ENCODE peak calls at places on chromosomes 11 and 22, in nine cellular contexts. One of them, this sample, is unnamed. For H3K4me1 and H3K9me3, the result is how much of the 10 kb centered on the place peaks cover.

GRCh38 chr11:64447717-64448598 is 89.0 kb downstream of the RPS6KA4 start:
- DNase-seq in right lobe of liver: peak
- DNase-seq in DND-41: no peak
- DNase-seq in colonic mucosa: peak
- DNase-seq in tibial artery: peak
- DNase-seq in fibroblast of lung: peak
- DNase-seq in prostate gland: peak
- DNase-seq in IMR-90: peak
- DNase-seq in cardiac muscle cell: peak
- DNase-seq in this sample: peak

GRCh38 chr11:44775366-44776356 is 48.9 kb downstream of the TSPAN18 start:
- DNase-seq in right lobe of liver: peak
- DNase-seq in DND-41: peak
- DNase-seq in colonic mucosa: peak
- DNase-seq in tibial artery: no peak
- DNase-seq in fibroblast of lung: peak
- DNase-seq in prostate gland: peak
- DNase-seq in IMR-90: peak
- DNase-seq in cardiac muscle cell: peak
- DNase-seq in this sample: no peak

GRCh38 chr11:120674537-120674936 is 163.0 kb downstream of the GRIK4 start:
- DNase-seq in right lobe of liver: no peak
- DNase-seq in DND-41: no peak
- DNase-seq in colonic mucosa: no peak
- DNase-seq in tibial artery: no peak
- DNase-seq in fibroblast of lung: peak
- DNase-seq in prostate gland: no peak
- DNase-seq in IMR-90: peak
- DNase-seq in cardiac muscle cell: peak
- DNase-seq in this sample: no peak

GRCh38 chr11:104256525-104256924 is 92.6 kb upstream of the PDGFD start:
- DNase-seq in right lobe of liver: no peak
- DNase-seq in DND-41: no peak
- DNase-seq in colonic mucosa: no peak
- DNase-seq in tibial artery: no peak
- DNase-seq in fibroblast of lung: peak
- DNase-seq in prostate gland: no peak
- DNase-seq in IMR-90: peak
- DNase-seq in cardiac muscle cell: peak
- DNase-seq in this sample: no peak

GRCh38 chr11:110298298-110298765 is 1.9 kb upstream of the RDX start:
- DNase-seq in right lobe of liver: no peak
- DNase-seq in DND-41: no peak
- DNase-seq in colonic mucosa: no peak
- DNase-seq in tibial artery: no peak
- DNase-seq in fibroblast of lung: peak
- DNase-seq in prostate gland: no peak
- DNase-seq in IMR-90: no peak
- DNase-seq in cardiac muscle cell: peak
- DNase-seq in this sample: no peak

GRCh38 chr22:26763633-26764295 is 106.4 kb downstream of the MIAT start:
- DNase-seq in right lobe of liver: no peak
- DNase-seq in DND-41: no peak
- DNase-seq in colonic mucosa: no peak
- DNase-seq in tibial artery: peak
- DNase-seq in fibroblast of lung: peak
- DNase-seq in prostate gland: no peak
- DNase-seq in IMR-90: peak
- DNase-seq in cardiac muscle cell: peak
- DNase-seq in this sample: no peak

GRCh38 chr11:92453055-92453454 is 228.4 kb downstream of the FAT3 start:
- DNase-seq in right lobe of liver: no peak
- DNase-seq in DND-41: no peak
- DNase-seq in colonic mucosa: no peak
- DNase-seq in tibial artery: no peak
- DNase-seq in fibroblast of lung: peak
- DNase-seq in prostate gland: no peak
- DNase-seq in IMR-90: peak
- DNase-seq in cardiac muscle cell: peak
- DNase-seq in this sample: no peak

GRCh38 chr22:46586531-46587011 is 33.6 kb upstream of the GRAMD4 start:
- DNase-seq in right lobe of liver: no peak
- DNase-seq in DND-41: no peak
- DNase-seq in colonic mucosa: peak
- DNase-seq in tibial artery: no peak
- DNase-seq in fibroblast of lung: no peak
- DNase-seq in prostate gland: no peak
- DNase-seq in IMR-90: no peak
- DNase-seq in cardiac muscle cell: no peak
- DNase-seq in this sample: no peak

GRCh38 chr11:1116666-1117390 is 40.9 kb upstream of the MUC5AC start:
- DNase-seq in right lobe of liver: peak
- DNase-seq in DND-41: no peak
- DNase-seq in colonic mucosa: no peak
- DNase-seq in tibial artery: peak
- DNase-seq in fibroblast of lung: no peak
- DNase-seq in prostate gland: no peak
- DNase-seq in IMR-90: no peak
- DNase-seq in cardiac muscle cell: no peak
- DNase-seq in this sample: no peak

GRCh38 chr11:1119282-1120146 is 38.2 kb upstream of the MUC5AC start:
- DNase-seq in right lobe of liver: peak
- DNase-seq in DND-41: no peak
- DNase-seq in colonic mucosa: no peak
- DNase-seq in tibial artery: peak
- DNase-seq in fibroblast of lung: no peak
- DNase-seq in prostate gland: no peak
- DNase-seq in IMR-90: no peak
- DNase-seq in cardiac muscle cell: no peak
- DNase-seq in this sample: no peak

GRCh38 chr11:1116104-1116503 is 41.4 kb downstream of the MUC2 start:
- DNase-seq in right lobe of liver: peak
- DNase-seq in DND-41: no peak
- DNase-seq in colonic mucosa: no peak
- DNase-seq in tibial artery: no peak
- DNase-seq in fibroblast of lung: no peak
- DNase-seq in prostate gland: no peak
- DNase-seq in IMR-90: no peak
- DNase-seq in cardiac muscle cell: no peak
- DNase-seq in this sample: no peak

GRCh38 chr11:1118755-1119275 is 38.9 kb upstream of the MUC5AC start:
- DNase-seq in right lobe of liver: peak
- DNase-seq in DND-41: no peak
- DNase-seq in colonic mucosa: no peak
- DNase-seq in tibial artery: peak
- DNase-seq in fibroblast of lung: no peak
- DNase-seq in prostate gland: no peak
- DNase-seq in IMR-90: no peak
- DNase-seq in cardiac muscle cell: no peak
- DNase-seq in this sample: no peak

GRCh38 chr11:1117970-1118369 is 39.8 kb upstream of the MUC5AC start:
- DNase-seq in right lobe of liver: peak
- DNase-seq in DND-41: no peak
- DNase-seq in colonic mucosa: no peak
- DNase-seq in tibial artery: peak
- DNase-seq in fibroblast of lung: no peak
- DNase-seq in prostate gland: no peak
- DNase-seq in IMR-90: no peak
- DNase-seq in cardiac muscle cell: no peak
- DNase-seq in this sample: no peak
- H3K4me1 ChIP-seq in right lobe of liver: under half
- H3K4me1 ChIP-seq in DND-41: under half
- H3K4me1 ChIP-seq in colonic mucosa: under half
- H3K4me1 ChIP-seq in tibial artery: under half
- H3K4me1 ChIP-seq in fibroblast of lung: under half
- H3K4me1 ChIP-seq in prostate gland: under half
- H3K4me1 ChIP-seq in IMR-90: under half
- H3K4me1 ChIP-seq in cardiac muscle cell: under half
- H3K4me1 ChIP-seq in this sample: under half

DNA sequence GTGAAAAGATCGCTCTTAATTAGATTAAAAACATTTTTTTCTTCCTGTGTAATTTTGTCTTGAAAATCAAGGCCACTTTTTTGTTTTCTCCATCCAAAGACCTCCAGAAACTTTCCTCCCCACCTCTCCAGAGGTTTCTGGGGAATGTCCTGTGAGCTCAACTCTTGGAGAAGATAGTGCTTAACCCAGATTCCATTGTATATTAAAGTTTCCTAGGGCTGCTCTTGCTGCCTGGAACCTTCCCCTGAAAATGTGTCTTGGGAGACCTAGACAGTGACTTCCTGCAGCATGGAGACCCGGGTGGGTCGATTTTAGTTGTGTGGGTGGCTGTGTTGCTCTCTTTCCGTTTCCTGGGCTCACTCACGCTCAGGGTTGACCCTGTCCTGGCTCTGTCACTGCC is 47.4 kb downstream of the KCNQ1OT1 start:
- DNase-seq in right lobe of liver: no peak
- DNase-seq in DND-41: no peak
- DNase-seq in colonic mucosa: no peak
- DNase-seq in tibial artery: no peak
- DNase-seq in fibroblast of lung: no peak
- DNase-seq in prostate gland: no peak
- DNase-seq in IMR-90: no peak
- DNase-seq in cardiac muscle cell: no peak
- DNase-seq in this sample: no peak
- H3K9me3 ChIP-seq in right lobe of liver: under half
- H3K9me3 ChIP-seq in DND-41: under half
- H3K9me3 ChIP-seq in colonic mucosa: under half
- H3K9me3 ChIP-seq in tibial artery: under half
- H3K9me3 ChIP-seq in fibroblast of lung: under half
- H3K9me3 ChIP-seq in prostate gland: under half
- H3K9me3 ChIP-seq in IMR-90: half or more
- H3K9me3 ChIP-seq in cardiac muscle cell: under half
- H3K9me3 ChIP-seq in this sample: under half

GRCh38 chr11:57763568-57763967 is 2.0 kb downstream of the CTNND1 start:
- DNase-seq in right lobe of liver: no peak
- DNase-seq in DND-41: no peak
- DNase-seq in colonic mucosa: peak
- DNase-seq in tibial artery: no peak
- DNase-seq in fibroblast of lung: peak
- DNase-seq in prostate gland: peak
- DNase-seq in IMR-90: peak
- DNase-seq in cardiac muscle cell: peak
- DNase-seq in this sample: no peak

GRCh38 chr11:57762235-57762866 is 749 bp downstream of the CTNND1 start:
- DNase-seq in right lobe of liver: no peak
- DNase-seq in DND-41: no peak
- DNase-seq in colonic mucosa: peak
- DNase-seq in tibial artery: no peak
- DNase-seq in fibroblast of lung: no peak
- DNase-seq in prostate gland: peak
- DNase-seq in IMR-90: no peak
- DNase-seq in cardiac muscle cell: peak
- DNase-seq in this sample: no peak

GRCh38 chr11:57764527-57764926 is 2.9 kb downstream of the CTNND1 start:
- DNase-seq in right lobe of liver: no peak
- DNase-seq in DND-41: no peak
- DNase-seq in colonic mucosa: no peak
- DNase-seq in tibial artery: no peak
- DNase-seq in fibroblast of lung: peak
- DNase-seq in prostate gland: no peak
- DNase-seq in IMR-90: no peak
- DNase-seq in cardiac muscle cell: no peak
- DNase-seq in this sample: no peak

GRCh38 chr11:57758174-57758573 is 3.4 kb upstream of the CTNND1 start:
- DNase-seq in right lobe of liver: no peak
- DNase-seq in DND-41: no peak
- DNase-seq in colonic mucosa: no peak
- DNase-seq in tibial artery: no peak
- DNase-seq in fibroblast of lung: no peak
- DNase-seq in prostate gland: no peak
- DNase-seq in IMR-90: no peak
- DNase-seq in cardiac muscle cell: no peak
- DNase-seq in this sample: no peak

DNA sequence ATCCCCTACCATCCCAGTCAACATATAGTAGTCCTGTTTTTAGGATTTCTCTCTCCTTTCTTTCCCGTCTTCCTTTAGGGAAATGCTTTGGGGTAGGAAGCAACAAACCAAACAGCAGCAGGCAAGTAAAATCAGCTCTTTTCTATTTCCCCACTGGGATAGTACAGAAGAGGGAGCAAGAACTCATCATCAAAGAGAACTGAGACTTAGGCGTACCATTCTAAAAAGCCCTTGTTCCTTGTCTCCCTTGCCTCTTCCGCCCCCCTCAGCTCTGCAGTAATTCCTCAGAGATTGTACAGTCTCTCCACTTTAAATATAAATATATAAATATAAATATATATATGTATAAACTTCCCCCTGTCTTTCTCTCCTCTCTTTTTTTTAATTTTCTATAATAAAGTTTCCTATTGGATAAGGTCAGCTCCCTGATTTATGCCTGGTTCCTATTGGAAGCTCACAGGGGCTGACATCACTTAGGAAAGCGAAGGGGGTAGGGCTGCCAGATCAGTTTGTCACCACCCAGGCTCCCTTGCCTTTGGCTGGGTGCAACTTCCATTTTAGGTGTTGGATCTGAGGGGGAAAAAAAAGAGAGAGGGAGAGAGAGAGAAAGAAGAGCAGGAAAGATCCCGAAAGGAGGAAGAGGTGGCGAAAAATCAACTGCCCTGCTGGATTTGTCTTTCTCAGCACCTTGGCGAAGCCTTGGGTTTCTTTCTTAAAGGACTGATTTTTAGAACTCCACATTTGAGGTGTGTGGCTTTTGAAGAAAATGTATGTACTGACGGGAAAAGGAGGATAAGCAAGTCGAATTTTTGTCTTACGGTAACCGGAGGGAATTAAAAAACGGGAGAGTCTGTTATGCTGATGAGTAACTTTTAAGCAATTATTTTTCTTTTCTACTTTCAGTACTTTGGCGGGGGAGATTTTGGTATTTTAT is at the start of gene CTNND1:
- DNase-seq in right lobe of liver: peak
- DNase-seq in DND-41: peak
- DNase-seq in colonic mucosa: peak
- DNase-seq in tibial artery: peak
- DNase-seq in fibroblast of lung: peak
- DNase-seq in prostate gland: peak
- DNase-seq in IMR-90: peak
- DNase-seq in cardiac muscle cell: peak
- DNase-seq in this sample: peak
- TF ChIP-seq CTCF in right lobe of liver: no peak
- TF ChIP-seq CTCF in DND-41: no peak
- TF ChIP-seq CTCF in colonic mucosa: no peak
- TF ChIP-seq CTCF in tibial artery: no peak
- TF ChIP-seq CTCF in fibroblast of lung: no peak
- TF ChIP-seq CTCF in prostate gland: no peak
- TF ChIP-seq CTCF in IMR-90: no peak
- TF ChIP-seq CTCF in cardiac muscle cell: no peak
- TF ChIP-seq CTCF in this sample: no peak

DNA sequence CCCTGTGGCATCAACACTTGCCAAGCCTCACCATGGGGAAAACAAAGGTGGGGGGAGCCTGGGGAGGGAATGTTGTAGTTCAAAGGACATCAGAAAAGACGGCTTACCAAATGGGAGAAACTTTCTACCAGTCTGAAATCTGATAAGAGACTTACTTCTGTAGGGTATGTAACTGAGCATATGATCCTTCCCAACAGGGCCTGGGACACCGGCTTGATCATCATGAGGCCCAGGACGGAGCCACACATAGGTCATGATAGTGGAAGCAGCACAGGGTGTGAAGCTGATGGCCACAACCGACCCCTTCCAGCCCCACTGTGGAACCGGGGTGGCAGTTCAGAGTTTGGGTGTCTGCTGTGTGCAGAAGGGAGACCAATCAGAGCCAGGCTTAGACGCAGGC is 51.1 kb downstream of the MICAL3 start:
- DNase-seq in right lobe of liver: no peak
- DNase-seq in DND-41: no peak
- DNase-seq in colonic mucosa: no peak
- DNase-seq in tibial artery: no peak
- DNase-seq in fibroblast of lung: no peak
- DNase-seq in prostate gland: no peak
- DNase-seq in IMR-90: no peak
- DNase-seq in cardiac muscle cell: no peak
- DNase-seq in this sample: no peak
- H3K4me1 ChIP-seq in right lobe of liver: under half
- H3K4me1 ChIP-seq in DND-41: under half
- H3K4me1 ChIP-seq in colonic mucosa: under half
- H3K4me1 ChIP-seq in tibial artery: under half
- H3K4me1 ChIP-seq in fibroblast of lung: under half
- H3K4me1 ChIP-seq in prostate gland: under half
- H3K4me1 ChIP-seq in IMR-90: under half
- H3K4me1 ChIP-seq in cardiac muscle cell: under half
- H3K4me1 ChIP-seq in this sample: under half

This sample was measured in lower lobe of right lung.